ENCODE peak calls at places on chromosomes 7 and 10, in nine cellular contexts. H, G, Y, P, N, U, O, F and B are unnamed samples.

GRCh38 chr10:117345143-117345542 is 30.1 kb downstream of the PDZD8 start:
- DNase-seq in H (no peak), G (no peak), Y (no peak), P (no peak), N (no peak), U (no peak), O (no peak), F (peak; percentile 48), B (no peak)

GRCh38 chr7:23062452-23062851 is 43.1 kb upstream of the KLHL7 start:
- DNase-seq in H (no peak), G (peak; percentile 59), Y (no peak), P (no peak), N (peak; percentile 21), U (no peak), O (no peak), F (no peak), B (no peak)

GRCh38 chr10:51894752-51895151 is 195.4 kb upstream of the CSTF2T start:
- DNase-seq in H (no peak), G (peak; percentile 86), Y (no peak), P (no peak), N (peak; percentile 89), U (no peak), O (no peak), F (no peak), B (no peak)

GRCh38 chr7:117269895-117270294 is 53.0 kb downstream of the WNT2 start:
- DNase-seq in H (no peak), G (peak; percentile 89), Y (no peak), P (no peak), N (peak; percentile 89), U (no peak), O (no peak), F (peak; percentile 86), B (no peak)

GRCh38 chr10:131310904-131311660 is 439 bp downstream of the TCERG1L start:
- DNase-seq in H (no peak), G (no peak), Y (no peak), P (no peak), N (no peak), U (no peak), O (no peak), F (no peak), B (no peak)

GRCh38 chr7:37433166-37433565 is 15.5 kb downstream of the ELMO1 start:
- DNase-seq in H (no peak), G (no peak), Y (no peak), P (no peak), N (no peak), U (no peak), O (no peak), F (no peak), B (no peak)

GRCh38 chr7:131890191-131890590 is 333.8 kb upstream of the PODXL start:
- DNase-seq in H (no peak), G (no peak), Y (no peak), P (no peak), N (no peak), U (no peak), O (no peak), F (peak; percentile 20), B (no peak)

GRCh38 chr7:70512719-70513118 is 619.2 kb upstream of the GALNT17 start:
- DNase-seq in H (no peak), G (no peak), Y (no peak), P (no peak), N (no peak), U (no peak), O (no peak), F (no peak), B (no peak)

GRCh38 chr7:75534727-75535307 is 42.7 kb downstream of the SPDYE5 start:
- DNase-seq in H (peak; percentile 65), G (peak; percentile 70), Y (no peak), P (no peak), N (peak; percentile 10), U (no peak), O (no peak), F (peak; percentile 60), B (no peak)

GRCh38 chr7:36683695-36684357 is 40.5 kb downstream of the AOAH start:
- DNase-seq in H (no peak), G (peak; percentile 69), Y (no peak), P (no peak), N (peak; percentile 68), U (no peak), O (no peak), F (peak; percentile 9), B (no peak)

GRCh38 chr7:4519819-4520520 is 162.1 kb upstream of the FOXK1 start:
- DNase-seq in H (no peak), G (no peak), Y (no peak), P (no peak), N (no peak), U (no peak), O (no peak), F (no peak), B (no peak)

GRCh38 chr7:70135656-70136055 is 537.4 kb downstream of the AUTS2 start:
- DNase-seq in H (no peak), G (no peak), Y (no peak), P (no peak), N (no peak), U (no peak), O (no peak), F (no peak), B (no peak)

GRCh38 chr10:55500931-55501559 is 700.0 kb upstream of the PCDH15 start:
- DNase-seq in H (no peak), G (peak; percentile 1), Y (no peak), P (no peak), N (no peak), U (no peak), O (no peak), F (peak; percentile 19), B (no peak)

GRCh38 chr10:69048103-69048502 is 39.8 kb upstream of the SRGN start:
- DNase-seq in H (peak; percentile 83), G (peak; percentile 82), Y (no peak), P (no peak), N (no peak), U (no peak), O (no peak), F (peak; percentile 17), B (no peak)

GRCh38 chr7:13278020-13278419 is 590.6 kb downstream of the ARL4A start:
- DNase-seq in H (no peak), G (no peak), Y (no peak), P (no peak), N (no peak), U (no peak), O (no peak), F (no peak), B (no peak)

GRCh38 chr7:12729112-12729511 is 41.7 kb downstream of the ARL4A start:
- DNase-seq in H (no peak), G (no peak), Y (no peak), P (no peak), N (peak; percentile 73), U (no peak), O (no peak), F (peak; percentile 65), B (no peak)

GRCh38 chr10:117533507-117534281 is 8.9 kb upstream of the EMX2 start:
- DNase-seq in H (no peak), G (no peak), Y (no peak), P (no peak), N (no peak), U (no peak), O (no peak), F (no peak), B (no peak)

GRCh38 chr7:110317699-110318265 is 773.1 kb upstream of the LRRN3 start:
- DNase-seq in H (no peak), G (peak; percentile 14), Y (no peak), P (no peak), N (no peak), U (no peak), O (no peak), F (peak; percentile 79), B (no peak)

GRCh38 chr7:153430931-153431330 is 621.3 kb upstream of the DPP6 start:
- DNase-seq in H (no peak), G (no peak), Y (no peak), P (no peak), N (no peak), U (no peak), O (no peak), F (no peak), B (no peak)

GRCh38 chr7:15433154-15433553 is 128.7 kb downstream of the AGMO start:
- DNase-seq in H (no peak), G (no peak), Y (no peak), P (no peak), N (no peak), U (no peak), O (no peak), F (no peak), B (no peak)

GRCh38 chr10:50575477-50576244 is 48.1 kb downstream of the SGMS1 start:
- DNase-seq in H (no peak), G (no peak), Y (no peak), P (no peak), N (no peak), U (no peak), O (no peak), F (no peak), B (no peak)

GRCh38 chr10:42753507-42754154 is 29.0 kb upstream of the BMS1 start:
- DNase-seq in H (no peak), G (no peak), Y (no peak), P (peak; percentile 20), N (no peak), U (peak; percentile 21), O (no peak), F (no peak), B (no peak)

GRCh38 chr10:88249450-88249849 is 333.7 kb downstream of the RNLS start:
- DNase-seq in H (no peak), G (no peak), Y (no peak), P (no peak), N (no peak), U (no peak), O (no peak), F (no peak), B (no peak)

GRCh38 chr7:2301510-2301860 is 12.8 kb downstream of the SNX8 start:
- DNase-seq in H (no peak), G (no peak), Y (no peak), P (no peak), N (no peak), U (no peak), O (no peak), F (no peak), B (no peak)

GRCh38 chr10:4947039-4947634 is 16.1 kb upstream of the AKR1C1 start:
- DNase-seq in H (no peak), G (peak; percentile 24), Y (no peak), P (no peak), N (peak; percentile 71), U (no peak), O (no peak), F (peak; percentile 30), B (no peak)

GRCh38 chr7:18086165-18087030 is 58.8 kb upstream of the PRPS1L1 start:
- DNase-seq in H (no peak), G (no peak), Y (no peak), P (no peak), N (peak; percentile 14), U (peak; percentile 18), O (no peak), F (no peak), B (no peak)